ENCODE peak calls at places on chromosomes 16 and 17, in four cellular contexts. X is smooth muscle cell of the brain vasculature, E is pancreas, L is tibial artery. P is an unnamed sample.

GRCh38 chr16:87657621-87658192 is 55.4 kb downstream of the JPH3 start:
- DNase-seq in X (no peak), E (no peak), L (no peak), P (no peak)

GRCh38 chr16:30805056-30805369 is 18.0 kb upstream of the ZNF629 start:
- DNase-seq in X (no peak), E (no peak), L (no peak), P (no peak)

GRCh38 chr17:44146375-44147346 is 4.9 kb downstream of the HROB start:
- DNase-seq in X (no peak), E (no peak), L (no peak), P (no peak)

GRCh38 chr17:61495161-61495857 is 43.1 kb downstream of the TBX4 start:
- DNase-seq in X (no peak), E (no peak), L (no peak), P (no peak)

GRCh38 chr16:53629607-53630312 is 73.9 kb downstream of the RPGRIP1L start:
- DNase-seq in X (no peak), E (peak), L (no peak), P (no peak)

GRCh38 chr17:34408439-34408838 is 45.4 kb upstream of the CCL1 start:
- DNase-seq in X (no peak), E (no peak), L (no peak), P (no peak)

GRCh38 chr17:46264456-46265198 is 30.3 kb upstream of the LRRC37A start:
- DNase-seq in X (no peak), E (no peak), L (no peak), P (no peak)

GRCh38 chr17:6597727-6598126 is 41.4 kb upstream of the PITPNM3 start:
- DNase-seq in X (no peak), E (no peak), L (no peak), P (no peak)

GRCh38 chr17:34487616-34488015 is 91.8 kb upstream of the TMEM132E start:
- DNase-seq in X (no peak), E (no peak), L (no peak), P (no peak)

GRCh38 chr17:17638467-17638866 is 42.8 kb upstream of the RAI1 start:
- DNase-seq in X (no peak), E (no peak), L (no peak), P (no peak)

GRCh38 chr16:89014611-89015230 is 37.7 kb upstream of the CBFA2T3 start:
- DNase-seq in X (no peak), E (peak), L (no peak), P (no peak)

GRCh38 chr16:57544129-57544653 is 1.7 kb downstream of the ADGRG5 start:
- DNase-seq in X (no peak), E (no peak), L (no peak), P (peak)

GRCh38 chr17:37493249-37494027 is 3.7 kb downstream of the DUSP14 start:
- DNase-seq in X (no peak), E (no peak), L (no peak), P (no peak)

GRCh38 chr16:10992112-10992511 is 47.7 kb downstream of the CLEC16A start:
- DNase-seq in X (peak), E (no peak), L (no peak), P (no peak)

GRCh38 chr17:7916799-7917198 is 710 bp upstream of the RNF227 start:
- DNase-seq in X (no peak), E (no peak), L (no peak), P (no peak)

GRCh38 chr17:11144358-11145233 is 96.4 kb upstream of the SHISA6 start:
- DNase-seq in X (no peak), E (peak), L (no peak), P (no peak)

GRCh38 chr17:49450735-49451134 is 36.1 kb upstream of the PHB1 start:
- DNase-seq in X (no peak), E (no peak), L (no peak), P (peak)

GRCh38 chr17:42275527-42276358 is 448 bp downstream of the STAT5B start:
- DNase-seq in X (no peak), E (peak), L (no peak), P (no peak)

GRCh38 chr17:19284005-19284959 is 47.1 kb downstream of the EPN2 start:
- DNase-seq in X (no peak), E (no peak), L (no peak), P (no peak)

GRCh38 chr17:8583954-8584353 is 46.6 kb downstream of the MYH10 start:
- DNase-seq in X (no peak), E (no peak), L (no peak), P (no peak)

GRCh38 chr16:68563631-68564366 is 24.7 kb downstream of the ZFP90 start:
- DNase-seq in X (no peak), E (no peak), L (no peak), P (no peak)

GRCh38 chr16:69482410-69482951 is 58.1 kb downstream of the CYB5B start:
- DNase-seq in X (peak), E (peak), L (peak), P (no peak)

GRCh38 chr17:68169840-68170239 is 78.0 kb upstream of the AMZ2 start:
- DNase-seq in X (no peak), E (no peak), L (no peak), P (no peak)

GRCh38 chr16:49282690-49283375 is 1.2 kb upstream of the CBLN1 start:
- DNase-seq in X (no peak), E (peak), L (no peak), P (no peak)

GRCh38 chr16:54437921-54438320 is 151.3 kb upstream of the IRX3 start:
- DNase-seq in X (no peak), E (no peak), L (no peak), P (no peak)

GRCh38 chr17:37301288-37301687 is 74.5 kb upstream of the C17orf78 start:
- DNase-seq in X (no peak), E (no peak), L (no peak), P (no peak)

GRCh38 chr16:66342294-66342900 is 24.1 kb upstream of the CDH5 start:
- DNase-seq in X (no peak), E (no peak), L (no peak), P (no peak)

GRCh38 chr16:69286941-69287713 is 24.0 kb upstream of the VPS4A start:
- DNase-seq in X (peak), E (no peak), L (peak), P (peak)

GRCh38 chr17:7552621-7553051 is 3.8 kb downstream of the TNFSF12 start:
- DNase-seq in X (no peak), E (no peak), L (peak), P (no peak)

GRCh38 chr17:67469208-67469980 is 92.3 kb downstream of the PITPNC1 start:
- DNase-seq in X (no peak), E (no peak), L (no peak), P (no peak)

GRCh38 chr16:63365665-63366064 is 1329.4 kb upstream of the CDH8 start:
- DNase-seq in X (no peak), E (no peak), L (no peak), P (no peak)

GRCh38 chr17:29870836-29871430 is 59.1 kb downstream of the SSH2 start:
- DNase-seq in X (peak), E (no peak), L (no peak), P (no peak)

GRCh38 chr16:81376880-81377279 is 62.1 kb downstream of the GAN start:
- DNase-seq in X (no peak), E (no peak), L (no peak), P (no peak)

GRCh38 chr17:60743812-60744211 is 66.2 kb downstream of the BCAS3 start:
- DNase-seq in X (no peak), E (no peak), L (no peak), P (no peak)

GRCh38 chr16:57167537-57167936 is 18.3 kb downstream of the PSME3IP1 start:
- DNase-seq in X (no peak), E (no peak), L (no peak), P (no peak)

GRCh38 chr17:56756536-56756935 is 77.2 kb downstream of the C17orf67 start:
- DNase-seq in X (peak), E (no peak), L (no peak), P (no peak)

GRCh38 chr16:85141491-85142128 is 29.3 kb upstream of the CIBAR2 start:
- DNase-seq in X (no peak), E (no peak), L (peak), P (no peak)

GRCh38 chr16:2439598-2439997 is 10.4 kb downstream of the CCNF start:
- DNase-seq in X (no peak), E (no peak), L (no peak), P (no peak)

GRCh38 chr17:78185981-78186688 is 717 bp downstream of the TK1 start:
- DNase-seq in X (no peak), E (peak), L (peak), P (peak)

GRCh38 chr17:55004484-55004883 is 35.9 kb downstream of the STXBP4 start:
- DNase-seq in X (no peak), E (no peak), L (no peak), P (no peak)